ENCODE peak calls at places on chromosomes 12 and 14, in eight cellular contexts. R is astrocyte of the spinal cord; I is tibial nerve; O is mesothelial cell of epicardium; Z is Peyer's patch; K is neural progenitor cell; C is fibroblast of mammary gland; H is CD8-positive, alpha-beta T cell. D is an unnamed sample.

GRCh38 chr14:94685166-94685581 is 73.0 kb downstream of the SERPINA3 start:
- DNase-seq in R (no peak), I (no peak), O (no peak), Z (no peak), K (peak), C (no peak), H (no peak), D (no peak)

GRCh38 chr14:104746071-104746545 is 6.8 kb upstream of the SIVA1 start:
- DNase-seq in R (no peak), I (no peak), O (no peak), Z (no peak), K (no peak), C (no peak), H (no peak), D (no peak)

GRCh38 chr12:6871052-6871957 is 1.8 kb downstream of the SPSB2 start:
- DNase-seq in R (peak), I (no peak), O (no peak), Z (peak), K (peak), C (no peak), H (no peak), D (peak)

GRCh38 chr14:21068521-21069387 is 1.4 kb upstream of the ARHGEF40 start:
- DNase-seq in R (peak), I (no peak), O (no peak), Z (peak), K (peak), C (peak), H (peak), D (peak)

GRCh38 chr14:39492267-39492666 is 60.0 kb upstream of the FBXO33 start:
- DNase-seq in R (peak), I (no peak), O (no peak), Z (no peak), K (no peak), C (peak), H (no peak), D (peak)

GRCh38 chr12:47078733-47079364 is 572 bp upstream of the PCED1B start:
- DNase-seq in R (no peak), I (no peak), O (no peak), Z (peak), K (peak), C (no peak), H (peak), D (no peak)

GRCh38 chr12:104790296-104791125 is 167.6 kb downstream of the SLC41A2 start:
- DNase-seq in R (no peak), I (no peak), O (no peak), Z (peak), K (peak), C (peak), H (peak), D (no peak)

GRCh38 chr12:119158004-119158776 is 20.5 kb upstream of the HSPB8 start:
- DNase-seq in R (no peak), I (no peak), O (no peak), Z (no peak), K (no peak), C (no peak), H (no peak), D (no peak)

GRCh38 chr12:106897082-106897481 is 58.6 kb upstream of the TMEM263 start:
- DNase-seq in R (peak), I (no peak), O (no peak), Z (no peak), K (no peak), C (peak), H (no peak), D (no peak)

GRCh38 chr14:104665663-104666522 is 23.5 kb upstream of the INF2 start:
- DNase-seq in R (no peak), I (no peak), O (no peak), Z (peak), K (peak), C (no peak), H (peak), D (peak)

GRCh38 chr12:45427042-45427441 is 211.1 kb downstream of the ANO6 start:
- DNase-seq in R (no peak), I (no peak), O (no peak), Z (no peak), K (no peak), C (no peak), H (no peak), D (no peak)

GRCh38 chr12:51533799-51534198 is 57.2 kb upstream of the SCN8A start:
- DNase-seq in R (peak), I (no peak), O (no peak), Z (no peak), K (no peak), C (peak), H (no peak), D (no peak)

GRCh38 chr12:59823535-59823934 is 227.7 kb downstream of the SLC16A7 start:
- DNase-seq in R (no peak), I (no peak), O (no peak), Z (no peak), K (no peak), C (peak), H (no peak), D (peak)

GRCh38 chr12:122449317-122449716 is 26.8 kb upstream of the CLIP1 start:
- DNase-seq in R (peak), I (no peak), O (no peak), Z (no peak), K (no peak), C (peak), H (no peak), D (peak)

GRCh38 chr14:69887740-69888657 is 8.8 kb downstream of the SMOC1 start:
- DNase-seq in R (peak), I (no peak), O (no peak), Z (no peak), K (no peak), C (peak), H (no peak), D (peak)
- TF ChIP-seq CTCF in R (no peak), I (no peak), O (no peak), Z (no peak), K (no peak), C (no peak), H (no peak), D (no peak)

GRCh38 chr12:131796754-131797587 is 31.2 kb upstream of the MMP17 start:
- DNase-seq in R (no peak), I (no peak), O (no peak), Z (no peak), K (no peak), C (no peak), H (no peak), D (no peak)
- TF ChIP-seq CTCF in R (no peak), I (no peak), O (no peak), Z (no peak), K (no peak), C (no peak), H (no peak), D (no peak)

DNA sequence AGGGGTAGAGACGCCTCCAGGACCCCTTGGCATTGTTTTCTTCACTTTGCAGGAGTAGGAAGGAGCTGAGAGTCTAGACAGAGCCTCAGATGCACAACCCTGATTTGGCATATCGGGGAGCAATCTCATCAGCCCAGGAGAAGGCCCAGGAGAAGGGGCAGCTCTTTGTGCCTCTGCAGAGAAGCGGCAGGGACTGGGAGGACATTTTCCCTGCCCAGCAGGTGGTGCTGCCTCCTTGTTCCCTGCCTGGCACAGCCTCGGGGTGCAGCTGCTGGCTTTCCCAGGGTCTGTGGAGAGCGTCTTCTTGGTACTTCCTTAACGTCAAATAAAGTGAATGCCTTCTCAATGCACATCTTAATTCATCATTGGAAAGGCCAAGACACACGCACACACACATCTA is 419.5 kb downstream of the TMEM121 start:
- DNase-seq in R (no peak), I (no peak), O (no peak), Z (no peak), K (no peak), C (no peak), H (no peak), D (no peak)
- TF ChIP-seq CTCF in R (no peak), I (no peak), O (no peak), Z (no peak), K (no peak), C (no peak), H (no peak), D (no peak)

GRCh38 chr14:106347291-106347778 is 821.0 kb downstream of the TMEM121 start:
- DNase-seq in R (no peak), I (no peak), O (no peak), Z (no peak), K (no peak), C (no peak), H (no peak), D (no peak)
- TF ChIP-seq CTCF in R (no peak), I (no peak), O (no peak), Z (no peak), K (no peak), C (no peak), H (no peak), D (no peak)